ENCODE peak calls at places on chromosomes 13 and 19, in four cellular contexts. H is body of pancreas; G is activated CD8-positive, alpha-beta memory T cell treated with anti-CD3 and anti-CD28 coated beads, Interleukin-2, amount 50 U/mL, for 4 hours; Q is effector memory CD4-positive, alpha-beta T cell. C is an unnamed sample.

GRCh38 chr13:30618186-30618937 is 642 bp downstream of the USPL1 start:
- DNase-seq in H (no peak), G (peak), Q (no peak), C (no peak)

GRCh38 chr13:79936368-79937136 is 404.4 kb downstream of the SPRY2 start:
- DNase-seq in H (peak), G (no peak), Q (no peak), C (peak)

GRCh38 chr19:5397804-5398692 is 57.2 kb upstream of the ZNRF4 start:
- DNase-seq in H (no peak), G (no peak), Q (no peak), C (peak)

GRCh38 chr13:20713751-20714150 is 10.3 kb downstream of the IL17D start:
- DNase-seq in H (no peak), G (no peak), Q (no peak), C (peak)

GRCh38 chr13:114118763-114119123 is 13.7 kb downstream of the RASA3 start:
- DNase-seq in H (peak), G (no peak), Q (no peak), C (peak)

GRCh38 chr19:29119582-29119981 is 93.4 kb downstream of the UQCRFS1 start:
- DNase-seq in H (no peak), G (no peak), Q (no peak), C (no peak)

GRCh38 chr19:33393286-33394005 is 19.9 kb downstream of the CEBPG start:
- DNase-seq in H (no peak), G (no peak), Q (no peak), C (no peak)

GRCh38 chr13:100721885-100722512 is 47.4 kb upstream of the TMTC4 start:
- DNase-seq in H (peak), G (peak), Q (no peak), C (peak)

GRCh38 chr19:30077851-30078355 is 135.9 kb downstream of the URI1 start:
- DNase-seq in H (no peak), G (no peak), Q (no peak), C (no peak)

GRCh38 chr19:16180611-16181010 is 4.6 kb upstream of the FAM32A start:
- DNase-seq in H (no peak), G (no peak), Q (no peak), C (peak)

GRCh38 chr19:39125199-39125553 is 410 bp upstream of the PAK4 start:
- DNase-seq in H (no peak), G (no peak), Q (no peak), C (no peak)

GRCh38 chr13:85525411-85525810 is 273.8 kb downstream of the SLITRK6 start:
- DNase-seq in H (no peak), G (no peak), Q (no peak), C (no peak)

GRCh38 chr19:8302357-8302691 is 5.8 kb downstream of the CD320 start:
- DNase-seq in H (peak), G (no peak), Q (no peak), C (no peak)

GRCh38 chr19:35300340-35300649 is 8.3 kb downstream of the MAG start:
- DNase-seq in H (no peak), G (no peak), Q (no peak), C (no peak)

GRCh38 chr13:27678306-27679040 is 56.8 kb downstream of the POLR1D start:
- DNase-seq in H (no peak), G (no peak), Q (no peak), C (no peak)

GRCh38 chr13:32790731-32791130 is 204.5 kb downstream of the PDS5B start:
- DNase-seq in H (no peak), G (no peak), Q (no peak), C (no peak)

GRCh38 chr13:31043891-31044657 is 111.6 kb downstream of the TEX26 start:
- DNase-seq in H (peak), G (peak), Q (peak), C (peak)

GRCh38 chr13:95239293-95239692 is 62.0 kb downstream of the ABCC4 start:
- DNase-seq in H (no peak), G (no peak), Q (no peak), C (peak)

GRCh38 chr13:111354789-111355188 is 34.3 kb downstream of the TEX29 start:
- DNase-seq in H (no peak), G (no peak), Q (no peak), C (no peak)

GRCh38 chr19:1411255-1412191 is 4.1 kb downstream of the DAZAP1 start:
- DNase-seq in H (peak), G (no peak), Q (peak), C (peak)